ENCODE peak calls at places on chromosomes 2 and 18, in six cellular contexts. B, K, J, V, E and W are unnamed samples.
A peak's percentile ranks its signal among the peaks of the same experiment; 100 is the strongest.

GRCh38 chr18:49011291-49011746 is 60.6 kb upstream of the SMAD7 start:
- DNase-seq in B (no peak), E (peak; percentile 23), J (no peak), V (no peak), K (no peak), W (no peak)

GRCh38 chr2:200380833-200381542 is 74.5 kb downstream of the SPATS2L start:
- DNase-seq in K (peak; percentile 59), E (no peak), J (no peak), V (no peak), B (no peak), W (no peak)

GRCh38 chr18:9916067-9916684 is 2.4 kb downstream of the VAPA start:
- DNase-seq in B (no peak), J (no peak), E (no peak), V (no peak), K (no peak), W (no peak)

GRCh38 chr2:20190170-20190569 is 34.8 kb downstream of the SDC1 start:
- DNase-seq in B (no peak), K (no peak), V (no peak), E (no peak), J (no peak), W (no peak)

GRCh38 chr2:149441255-149441654 is 110.9 kb downstream of the LYPD6 start:
- DNase-seq in V (no peak), J (no peak), E (no peak), K (no peak), B (no peak), W (no peak)

GRCh38 chr2:25528173-25528572 is 145.2 kb downstream of the DTNB start:
- DNase-seq in B (no peak), K (peak; percentile 19), J (peak; percentile 21), E (no peak), V (no peak), W (no peak)

GRCh38 chr2:235433860-235434259 is 60.0 kb upstream of the AGAP1 start:
- DNase-seq in B (no peak), J (no peak), E (no peak), K (no peak), V (no peak), W (no peak)

GRCh38 chr2:101998556-101999121 is 6.9 kb downstream of the IL1R2 start:
- DNase-seq in E (no peak), K (no peak), V (no peak), J (no peak), B (no peak), W (no peak)

GRCh38 chr2:119644186-119644585 is 34.8 kb upstream of the TMEM177 start:
- DNase-seq in K (no peak), B (no peak), J (no peak), E (no peak), V (no peak), W (no peak)

GRCh38 chr2:2822143-2822542 is 491.1 kb upstream of the MYT1L start:
- DNase-seq in J (no peak), E (no peak), B (no peak), K (no peak), V (no peak), W (no peak)

GRCh38 chr2:70525032-70525431 is 28.6 kb downstream of the TGFA start:
- DNase-seq in V (no peak), E (no peak), K (peak; percentile 64), J (no peak), B (no peak), W (no peak)